ENCODE peak calls at places on chromosome 16, in five cellular contexts. Y is PC-9, A is small intestine, E is H1, H is tibial nerve. Q is an unnamed sample. For H3K4me1, the result is how much of the 10 kb centered on the place peaks cover.

GRCh38 chr16:27969574-27969973 is 93.9 kb downstream of the GSG1L start:
- DNase-seq in A (no peak), Y (no peak), E (no peak), H (no peak), Q (no peak)

GRCh38 chr16:87945351-87946042 is 5.7 kb upstream of the BANP start:
- DNase-seq in Y (peak), A (peak), H (peak), E (no peak), Q (peak)

GRCh38 chr16:65319621-65320231 is 197.9 kb upstream of the CDH11 start:
- DNase-seq in Y (no peak), E (no peak), H (no peak), A (no peak), Q (no peak)

GRCh38 chr16:85623250-85623649 is 10.1 kb downstream of the GSE1 start:
- DNase-seq in A (no peak), Y (no peak), E (no peak), H (no peak), Q (no peak)

GRCh38 chr16:2497116-2497630 is 16.6 kb upstream of the ATP6V0C start:
- DNase-seq in H (no peak), E (no peak), A (no peak), Y (no peak), Q (peak)

GRCh38 chr16:69523571-69523970 is 42.2 kb upstream of the NFAT5 start:
- DNase-seq in A (peak), Y (no peak), E (no peak), H (no peak), Q (no peak)

GRCh38 chr16:59988591-59988990 is 1254.5 kb upstream of the GOT2 start:
- DNase-seq in Y (no peak), E (no peak), A (no peak), H (no peak), Q (no peak)

GRCh38 chr16:80569440-80570105 is 28.8 kb downstream of the DYNLRB2 start:
- DNase-seq in Y (no peak), A (peak), E (no peak), H (no peak), Q (no peak)

GRCh38 chr16:58773870-58774269 is 39.8 kb upstream of the GOT2 start:
- DNase-seq in A (no peak), Y (no peak), E (no peak), H (no peak), Q (no peak)

GRCh38 chr16:90015586-90016338 is 3.5 kb downstream of the DBNDD1 start:
- DNase-seq in Y (no peak), A (no peak), H (no peak), E (no peak), Q (no peak)

GRCh38 chr16:54397190-54397835 is 110.7 kb upstream of the IRX3 start:
- DNase-seq in A (no peak), Y (no peak), H (no peak), E (no peak), Q (no peak)

GRCh38 chr16:87266846-87267245 is 50.3 kb downstream of the C16orf95 start:
- DNase-seq in Y (no peak), E (no peak), H (no peak), A (no peak), Q (no peak)

GRCh38 chr16:55370762-55371482 is 46.9 kb downstream of the IRX6 start:
- DNase-seq in H (peak), A (peak), Y (no peak), E (peak), Q (peak)

GRCh38 chr16:57563487-57563750 is 21.0 kb downstream of the ADGRG5 start:
- DNase-seq in A (no peak), E (no peak), Y (no peak), H (no peak), Q (no peak)

GRCh38 chr16:84088695-84089395 is 27.9 kb downstream of the MBTPS1 start:
- DNase-seq in A (peak), E (no peak), H (no peak), Y (no peak), Q (no peak)

GRCh38 chr16:74497761-74498160 is 76.5 kb upstream of the CLEC18B start:
- DNase-seq in A (no peak), Y (no peak), E (no peak), H (no peak), Q (no peak)

DNA sequence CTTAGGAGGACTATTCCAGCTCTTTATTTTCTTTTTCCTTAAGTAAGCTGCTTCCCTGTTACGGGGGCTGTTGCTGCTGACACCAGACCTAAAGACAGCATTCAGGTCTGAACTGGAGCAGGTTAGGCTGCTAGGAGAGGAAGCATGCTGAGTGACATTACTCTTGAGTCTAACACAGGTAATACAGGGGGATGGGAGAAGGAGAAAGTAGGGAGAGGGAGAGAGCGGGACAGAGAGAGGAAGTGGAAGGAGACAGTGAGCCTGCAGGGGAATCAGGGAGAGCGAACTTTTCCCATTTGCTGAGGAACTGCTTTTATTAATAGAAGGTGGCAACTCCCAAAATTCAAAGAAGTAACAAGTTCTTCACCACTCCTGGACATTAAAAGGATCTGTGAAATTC is 130.9 kb downstream of the PARN start:
- DNase-seq in H (no peak), Y (no peak), E (no peak), A (no peak), Q (no peak)
- H3K4me1 ChIP-seq in H (under half), Y (half or more), E (under half), A (under half), Q (half or more)

GRCh38 chr16:718389-718788 is 2.6 kb upstream of the ANTKMT start:
- DNase-seq in E (no peak), A (no peak), Y (no peak), H (no peak), Q (no peak)
- H3K4me1 ChIP-seq in E (under half), A (under half), Y (under half), H (under half), Q (under half)

GRCh38 chr16:160691-161190 is 5.0 kb upstream of the HBM start:
- DNase-seq in E (no peak), A (no peak), H (no peak), Y (no peak), Q (no peak)

GRCh38 chr16:165218-165538 is 600 bp upstream of the HBM start:
- DNase-seq in Y (no peak), H (no peak), A (no peak), E (peak), Q (no peak)

GRCh38 chr16:159136-159849 is 6.5 kb upstream of the HBM start:
- DNase-seq in A (no peak), H (no peak), E (no peak), Y (no peak), Q (no peak)

GRCh38 chr16:165539-166374 is at the start of gene HBM:
- DNase-seq in E (no peak), A (no peak), H (no peak), Y (no peak), Q (no peak)

DNA sequence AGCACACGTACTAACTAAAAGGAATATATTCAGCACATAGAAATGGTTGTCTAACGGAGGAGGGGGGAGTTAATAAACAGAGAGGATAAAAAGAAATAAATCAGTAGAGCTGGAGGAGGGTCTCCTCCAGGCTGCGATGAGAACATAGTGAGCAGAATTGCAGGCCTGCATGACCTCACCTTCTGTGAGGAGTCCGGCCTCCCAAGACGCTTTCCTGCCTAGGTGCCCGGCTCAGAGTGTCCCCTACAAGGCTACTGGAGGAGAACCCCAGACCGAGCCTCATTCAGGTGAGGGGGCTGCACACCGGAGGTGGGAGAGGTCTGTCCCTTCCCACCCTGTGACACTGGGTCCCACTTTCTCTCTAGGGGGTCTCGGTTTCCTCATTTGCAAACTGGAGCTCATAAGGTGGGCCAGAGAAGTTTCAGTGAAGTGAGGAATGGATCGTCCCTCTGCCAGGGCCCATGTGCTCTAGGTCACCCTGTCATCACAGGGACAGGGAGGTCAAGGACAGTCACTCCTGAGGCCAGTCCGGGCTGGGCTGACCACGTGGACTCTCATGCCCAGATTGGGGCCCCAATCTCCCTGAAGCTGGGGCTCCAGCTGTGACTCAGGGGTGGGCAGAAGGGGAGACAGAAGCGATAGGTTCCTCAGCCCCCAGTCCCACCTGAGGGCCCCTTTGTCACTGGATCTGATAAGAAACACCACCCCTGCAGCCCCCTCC is 3.3 kb upstream of the HBM start:
- DNase-seq in E (no peak), A (no peak), Y (no peak), H (no peak), Q (no peak)
- H3K4me1 ChIP-seq in E (under half), A (under half), Y (under half), H (under half), Q (under half)

DNA sequence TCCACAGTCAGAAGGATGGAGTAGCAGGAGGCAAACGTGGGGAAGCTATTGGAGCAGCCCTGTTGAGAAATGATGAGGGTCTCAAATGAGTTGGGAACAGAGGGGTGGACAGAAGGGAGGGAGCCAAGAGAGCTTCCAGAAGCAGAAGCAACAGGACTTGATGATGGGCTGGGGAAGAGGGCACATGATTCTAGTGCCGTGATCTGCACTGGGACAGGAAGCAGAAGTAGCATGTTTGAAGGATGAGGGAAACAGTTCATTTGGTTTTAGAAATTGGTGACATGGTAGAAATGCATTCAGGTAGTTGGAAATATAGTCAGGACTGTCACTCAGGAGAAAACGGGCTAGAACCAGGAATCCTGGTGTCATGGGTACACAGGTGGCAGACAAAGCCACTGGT is 19.4 kb downstream of the EMP2 start:
- DNase-seq in A (no peak), E (no peak), Y (no peak), H (no peak), Q (no peak)
- H3K4me1 ChIP-seq in A (under half), E (under half), Y (under half), H (under half), Q (half or more)

GRCh38 chr16:82990155-82990554 is 363.4 kb downstream of the CDH13 start:
- DNase-seq in A (no peak), H (no peak), E (no peak), Y (no peak), Q (no peak)
- H3K4me1 ChIP-seq in A (under half), H (under half), E (under half), Y (under half), Q (under half)

GRCh38 chr16:72985148-72985882 is 62.6 kb downstream of the ZFHX3 start:
- DNase-seq in Y (no peak), E (no peak), A (no peak), H (peak), Q (peak)
- H3K4me1 ChIP-seq in Y (under half), E (under half), A (under half), H (under half), Q (half or more)